ENCODE peak calls at places on chromosomes 6 and 20, in four cellular contexts. N is IMR-90, I is MM.1S, M is astrocyte. W is an unnamed sample. For H3K9me3, the result is how much of the 10 kb centered on the place peaks cover.

GRCh38 chr6:109172096-109172495 is 76.8 kb downstream of the CEP57L1 start:
- DNase-seq in N (no peak), I (no peak), M (no peak), W (no peak)

GRCh38 chr20:326645-327031 is 1.3 kb downstream of the SOX12 start:
- DNase-seq in N (no peak), I (peak), M (no peak), W (no peak)

GRCh38 chr20:8218861-8219260 is 86.8 kb downstream of the PLCB1 start:
- DNase-seq in N (peak), I (no peak), M (peak), W (no peak)

GRCh38 chr6:112311950-112312547 is 35.1 kb upstream of the RFPL4B start:
- DNase-seq in N (peak), I (peak), M (no peak), W (no peak)

GRCh38 chr6:11654876-11655275 is 117.3 kb downstream of the TMEM170B start:
- DNase-seq in N (peak), I (no peak), M (peak), W (no peak)

GRCh38 chr6:107246972-107247615 is 131.8 kb upstream of the BEND3 start:
- DNase-seq in N (no peak), I (no peak), M (no peak), W (peak)

GRCh38 chr6:80527552-80528052 is 421.1 kb downstream of the BCKDHB start:
- DNase-seq in N (peak), I (no peak), M (no peak), W (peak)

GRCh38 chr6:73565767-73566485 is 45.1 kb upstream of the EEF1A1 start:
- DNase-seq in N (peak), I (no peak), M (peak), W (no peak)

GRCh38 chr6:158775832-158776231 is 43.3 kb downstream of the EZR start:
- DNase-seq in N (no peak), I (no peak), M (no peak), W (no peak)

GRCh38 chr6:44512868-44513641 is 125.5 kb downstream of the CDC5L start:
- DNase-seq in N (no peak), I (no peak), M (peak), W (peak)

GRCh38 chr6:125066964-125067363 is 86.6 kb upstream of the TPD52L1 start:
- DNase-seq in N (peak), I (no peak), M (peak), W (peak)

GRCh38 chr20:31543966-31544598 is 29.8 kb downstream of the HM13 start:
- DNase-seq in N (peak), I (no peak), M (peak), W (peak)

GRCh38 chr6:161922631-161923119 is 648.8 kb upstream of the AGPAT4 start:
- DNase-seq in N (peak), I (peak), M (peak), W (peak)

GRCh38 chr20:59802471-59803221 is 130.8 kb downstream of the SYCP2 start:
- DNase-seq in N (no peak), I (no peak), M (no peak), W (no peak)

GRCh38 chr6:166258854-166259276 is 49.3 kb downstream of the PRR18 start:
- DNase-seq in N (no peak), I (peak), M (no peak), W (no peak)

GRCh38 chr20:15951711-15952110 is 621.5 kb downstream of the KIF16B start:
- DNase-seq in N (no peak), I (no peak), M (no peak), W (peak)

GRCh38 chr6:32885698-32886286 is 31.8 kb downstream of the PSMB9 start:
- DNase-seq in N (peak), I (peak), M (peak), W (peak)

DNA sequence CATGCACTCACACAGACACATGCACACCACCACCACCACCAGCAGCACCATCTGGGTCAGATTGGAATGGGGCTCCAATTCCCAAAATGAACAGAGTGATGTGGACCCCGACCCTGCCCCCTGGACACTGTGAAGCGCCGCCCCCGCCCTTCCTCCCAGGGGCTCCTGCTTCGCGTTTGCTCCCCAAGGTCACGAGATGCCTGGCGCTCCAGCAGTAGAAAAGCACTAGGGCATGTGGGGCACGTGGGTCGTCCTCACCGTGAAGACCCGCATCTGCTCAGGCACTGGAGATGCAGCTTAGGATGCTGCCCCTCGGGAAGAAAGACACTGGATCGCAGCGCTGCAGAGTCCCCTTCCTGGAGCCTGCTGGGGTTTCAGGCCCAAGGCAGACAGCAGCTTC is 184.0 kb downstream of the SMOC2 start:
- DNase-seq in N (no peak), I (no peak), M (no peak), W (no peak)
- H3K9me3 ChIP-seq in N (half or more), I (under half), M (under half), W (under half)

GRCh38 chr20:17992224-17992637 is 23.4 kb downstream of the MGME1 start:
- DNase-seq in N (no peak), I (no peak), M (no peak), W (no peak)
- H2AFZ ChIP-seq in N (no peak), I (no peak), M (no peak), W (no peak)

GRCh38 chr20:43458422-43458924 is 777 bp downstream of the SRSF6 start:
- DNase-seq in N (peak), I (no peak), M (no peak), W (peak)
- H3K9me3 ChIP-seq in N (under half), I (under half), M (under half), W (under half)

GRCh38 chr20:23049201-23049932 is at the start of gene THBD:
- DNase-seq in N (peak), I (no peak), M (peak), W (peak)
- H2AFZ ChIP-seq in N (peak), I (no peak), M (peak), W (peak)

GRCh38 chr6:317068-317451 is 24.8 kb downstream of the DUSP22 start:
- DNase-seq in N (no peak), I (no peak), M (no peak), W (no peak)
- H3K9me3 ChIP-seq in N (under half), I (under half), M (under half), W (under half)

GRCh38 chr6:135260612-135261011 is 79.5 kb downstream of the MYB start:
- DNase-seq in N (no peak), I (no peak), M (no peak), W (no peak)

GRCh38 chr6:135256866-135257265 is 75.8 kb downstream of the MYB start:
- DNase-seq in N (no peak), I (no peak), M (no peak), W (no peak)

GRCh38 chr6:135257641-135258405 is 76.7 kb downstream of the MYB start:
- DNase-seq in N (no peak), I (peak), M (no peak), W (no peak)

GRCh38 chr6:135261872-135262725 is 81.0 kb downstream of the MYB start:
- DNase-seq in N (no peak), I (no peak), M (no peak), W (no peak)

GRCh38 chr6:135258970-135259369 is 77.9 kb downstream of the MYB start:
- DNase-seq in N (no peak), I (no peak), M (no peak), W (no peak)
- H2AFZ ChIP-seq in N (no peak), I (no peak), M (no peak), W (no peak)

DNA sequence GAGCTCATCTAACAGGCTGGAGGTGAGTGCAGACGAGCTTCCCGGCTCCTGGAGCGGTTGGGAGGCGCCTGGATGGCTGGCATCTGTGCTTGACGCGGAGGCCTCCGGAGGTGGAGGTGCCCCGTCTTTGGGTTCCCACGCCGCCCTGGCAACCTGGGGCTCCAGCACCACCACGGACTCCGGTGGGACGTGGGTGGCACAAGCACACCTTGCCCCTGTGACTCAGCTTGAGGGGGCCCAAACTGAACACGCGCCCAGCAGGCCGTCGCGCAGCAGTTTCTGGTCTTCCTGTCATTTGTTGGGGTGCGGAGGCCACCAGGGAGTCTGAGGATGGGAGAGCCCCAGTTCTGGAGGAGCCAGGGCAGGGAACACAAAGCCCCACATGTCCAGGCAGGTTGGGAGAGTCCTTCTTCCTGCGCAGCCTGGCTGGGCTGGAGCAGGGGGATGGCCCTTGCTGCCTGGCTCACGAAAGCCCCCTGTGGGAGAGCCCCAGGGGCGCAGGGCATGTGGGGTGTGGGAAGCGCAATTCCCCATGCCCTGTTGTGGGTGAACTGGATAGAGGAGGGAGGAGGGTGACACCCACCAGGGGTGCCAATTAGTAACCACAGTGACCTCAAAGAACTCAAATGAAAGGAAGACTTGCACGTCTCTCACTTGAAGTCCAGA is 1378.6 kb upstream of the DEFB115 start:
- DNase-seq in N (no peak), I (no peak), M (no peak), W (no peak)
- H3K9me3 ChIP-seq in N (half or more), I (under half), M (under half), W (under half)

GRCh38 chr20:57392130-57392445 is 892 bp downstream of the RBM38 start:
- DNase-seq in N (no peak), I (no peak), M (no peak), W (no peak)

GRCh38 chr20:57389695-57390603 is 1.2 kb upstream of the RBM38 start:
- DNase-seq in N (no peak), I (no peak), M (no peak), W (no peak)

GRCh38 chr20:57391439-57392129 is 388 bp downstream of the RBM38 start:
- DNase-seq in N (no peak), I (peak), M (no peak), W (no peak)

GRCh38 chr20:57388953-57389694 is 2.1 kb upstream of the RBM38 start:
- DNase-seq in N (peak), I (peak), M (peak), W (peak)

DNA sequence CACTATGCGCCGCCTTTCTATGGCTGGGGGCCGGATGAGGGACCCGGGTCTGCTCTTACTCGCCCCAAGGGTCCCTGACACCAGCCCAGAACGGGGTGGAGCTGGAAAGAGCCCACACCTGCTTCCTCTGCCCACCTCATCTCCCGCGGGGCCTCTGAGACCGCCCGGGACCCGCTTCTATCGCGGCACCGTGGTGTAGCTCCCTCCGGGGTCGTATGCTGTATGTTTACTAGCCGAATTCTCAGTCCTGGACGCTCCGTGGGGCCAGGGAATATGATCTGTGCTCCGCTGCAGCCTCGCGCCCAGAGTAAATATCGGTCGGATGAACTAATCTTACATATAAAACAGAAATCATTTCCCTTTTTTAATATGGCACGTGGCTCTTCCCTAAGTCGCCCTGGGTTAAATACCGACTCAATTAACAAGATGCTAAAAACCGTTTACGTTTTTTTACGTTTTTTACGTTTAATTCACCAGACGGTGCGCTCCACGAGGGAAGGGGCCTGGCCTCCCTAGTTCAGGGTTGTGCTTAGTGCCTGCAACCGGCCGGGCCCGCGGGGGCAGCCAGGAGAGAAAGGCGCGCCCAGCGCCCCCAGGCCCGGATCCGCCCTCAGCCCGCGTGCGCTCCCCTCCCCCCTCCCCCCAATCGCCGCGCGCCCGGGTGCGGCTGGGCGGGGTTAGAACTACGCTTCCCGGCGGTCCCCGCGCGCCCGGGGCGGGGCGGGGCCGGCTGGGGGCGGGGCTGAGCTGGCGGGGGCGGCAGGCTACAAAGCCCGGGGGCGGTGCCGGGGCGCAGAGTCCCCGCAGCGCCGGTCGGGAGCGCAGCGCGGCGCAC is at the start of gene RBM38:
- DNase-seq in N (peak), I (peak), M (no peak), W (peak)
- H2AFZ ChIP-seq in N (peak), I (peak), M (peak), W (peak)

GRCh38 chr20:3786126-3786484 is 435 bp downstream of the CENPB start:
- DNase-seq in N (peak), I (no peak), M (peak), W (peak)

GRCh38 chr20:3786665-3787639 is at the start of gene CENPB:
- DNase-seq in N (peak), I (peak), M (peak), W (peak)

GRCh38 chr20:3784226-3784853 is 2.2 kb downstream of the CENPB start:
- DNase-seq in N (no peak), I (no peak), M (no peak), W (no peak)

GRCh38 chr20:3784863-3785239 is 1.7 kb downstream of the CENPB start:
- DNase-seq in N (no peak), I (no peak), M (no peak), W (no peak)

DNA sequence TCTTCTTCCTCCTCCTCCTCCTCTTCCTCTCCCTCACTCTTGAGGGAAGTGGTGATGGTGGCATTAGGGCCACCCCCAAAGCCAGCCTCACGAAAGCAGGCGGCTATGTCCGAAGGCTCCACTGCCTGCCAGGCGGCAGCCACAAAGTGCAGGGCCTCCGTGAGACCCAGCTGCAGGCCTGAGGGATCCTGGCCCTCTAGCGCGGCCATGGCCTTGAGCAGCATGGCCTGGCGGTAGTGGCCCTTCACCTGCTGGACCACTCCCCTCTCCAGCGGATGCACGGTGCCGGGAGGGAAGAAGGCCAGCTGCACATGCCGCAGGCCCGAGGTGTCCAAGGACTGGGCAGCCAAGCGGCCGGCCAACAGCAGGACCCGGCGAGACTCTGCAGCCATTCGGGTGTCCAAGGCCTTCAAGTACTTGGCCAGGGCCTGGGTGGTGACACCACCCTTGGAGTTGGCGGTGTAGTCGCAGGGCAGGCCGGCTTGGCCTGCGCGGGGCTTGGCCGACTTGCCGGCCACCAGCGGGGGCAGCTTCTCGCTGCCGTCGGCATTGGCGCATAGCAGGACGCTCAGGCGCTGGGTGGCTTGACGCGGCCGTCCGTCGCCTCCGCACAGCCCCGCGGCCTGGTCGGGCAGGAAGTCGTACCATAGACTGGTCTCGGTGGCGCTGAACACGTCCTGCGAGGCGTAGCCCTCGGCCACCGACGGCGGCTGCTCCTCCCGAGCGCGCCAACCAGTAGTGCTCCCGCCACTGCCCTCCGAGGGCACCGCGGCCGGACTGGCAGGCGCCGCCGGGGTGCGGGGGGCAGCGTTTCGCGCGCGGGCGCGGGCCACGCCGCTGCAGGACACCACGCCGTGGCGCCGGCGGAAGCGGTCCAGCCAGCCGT is 1.1 kb downstream of the CENPB start:
- DNase-seq in N (no peak), I (no peak), M (no peak), W (no peak)
- H3K9me3 ChIP-seq in N (under half), I (under half), M (under half), W (under half)